ENCODE peak calls at places on chromosome 3, in eight cellular contexts. A, U, L, V, T, K, Q and S are unnamed samples.

GRCh38 chr3:148227534-148227933 is 470.2 kb upstream of the AGTR1 start:
- DNase-seq in A (peak), U (peak), L (no peak), V (peak), T (no peak), K (no peak), Q (peak), S (no peak)

GRCh38 chr3:90062018-90062417 is 954.6 kb downstream of the EPHA3 start:
- DNase-seq in A (peak), U (peak), L (no peak), V (peak), T (no peak), K (no peak), Q (peak), S (no peak)

GRCh38 chr3:187520027-187520945 is 149.9 kb downstream of the SST start:
- DNase-seq in A (no peak), U (no peak), L (peak), V (no peak), T (no peak), K (no peak), Q (no peak), S (no peak)

GRCh38 chr3:158152186-158152585 is 42.3 kb downstream of the RSRC1 start:
- DNase-seq in A (peak), U (peak), L (no peak), V (peak), T (no peak), K (no peak), Q (peak), S (no peak)

GRCh38 chr3:177144922-177145321 is 52.4 kb downstream of the TBL1XR1 start:
- DNase-seq in A (no peak), U (peak), L (no peak), V (no peak), T (no peak), K (no peak), Q (peak), S (no peak)

GRCh38 chr3:135057996-135058395 is 262.9 kb downstream of the EPHB1 start:
- DNase-seq in A (no peak), U (no peak), L (no peak), V (no peak), T (no peak), K (no peak), Q (no peak), S (no peak)

GRCh38 chr3:182837855-182838454 is 44.7 kb downstream of the ATP11B start:
- DNase-seq in A (peak), U (peak), L (no peak), V (no peak), T (no peak), K (no peak), Q (peak), S (peak)

GRCh38 chr3:196969660-196970546 is 1.3 kb upstream of the PIGZ start:
- DNase-seq in A (peak), U (peak), L (no peak), V (no peak), T (peak), K (peak), Q (peak), S (peak)

GRCh38 chr3:72015463-72015862 is 230.5 kb upstream of the PROK2 start:
- DNase-seq in A (no peak), U (no peak), L (no peak), V (no peak), T (no peak), K (no peak), Q (no peak), S (no peak)

GRCh38 chr3:129794319-129795201 is 99.0 kb downstream of the TMCC1 start:
- DNase-seq in A (no peak), U (peak), L (peak), V (no peak), T (no peak), K (peak), Q (peak), S (peak)

GRCh38 chr3:140296796-140297352 is 361.9 kb downstream of the CLSTN2 start:
- DNase-seq in A (no peak), U (peak), L (no peak), V (no peak), T (no peak), K (no peak), Q (no peak), S (no peak)

GRCh38 chr3:45000823-45001222 is 24.8 kb downstream of the EXOSC7 start:
- DNase-seq in A (no peak), U (no peak), L (no peak), V (no peak), T (no peak), K (no peak), Q (no peak), S (no peak)

GRCh38 chr3:66076861-66077495 is 38.3 kb upstream of the MAGI1 start:
- DNase-seq in A (peak), U (peak), L (no peak), V (no peak), T (no peak), K (no peak), Q (no peak), S (no peak)

GRCh38 chr3:37295925-37296324 is 121.5 kb upstream of the LRRFIP2 start:
- DNase-seq in A (peak), U (peak), L (no peak), V (peak), T (no peak), K (no peak), Q (peak), S (no peak)

GRCh38 chr3:28637742-28638141 is 289.1 kb upstream of the AZI2 start:
- DNase-seq in A (no peak), U (no peak), L (no peak), V (no peak), T (no peak), K (no peak), Q (no peak), S (no peak)

GRCh38 chr3:150763841-150764483 is 993 bp upstream of the SIAH2 start:
- DNase-seq in A (peak), U (no peak), L (peak), V (no peak), T (peak), K (peak), Q (no peak), S (peak)

GRCh38 chr3:24025805-24026204 is 80.7 kb downstream of the NR1D2 start:
- DNase-seq in A (no peak), U (no peak), L (no peak), V (no peak), T (no peak), K (no peak), Q (no peak), S (no peak)

GRCh38 chr3:54822206-54822605 is 105.7 kb downstream of the LRTM1 start:
- DNase-seq in A (peak), U (peak), L (peak), V (peak), T (no peak), K (no peak), Q (peak), S (no peak)

GRCh38 chr3:191338177-191338488 is 7.8 kb upstream of the UTS2B start:
- DNase-seq in A (no peak), U (no peak), L (no peak), V (no peak), T (no peak), K (no peak), Q (no peak), S (no peak)

GRCh38 chr3:66442254-66443249 is 58.3 kb downstream of the LRIG1 start:
- DNase-seq in A (peak), U (peak), L (peak), V (peak), T (no peak), K (peak), Q (peak), S (peak)

GRCh38 chr3:33385423-33385822 is 54.8 kb downstream of the UBP1 start:
- DNase-seq in A (no peak), U (no peak), L (no peak), V (no peak), T (no peak), K (no peak), Q (peak), S (no peak)

GRCh38 chr3:129026728-129027543 is 25.8 kb downstream of the EFCC1 start:
- DNase-seq in A (peak), U (peak), L (peak), V (peak), T (peak), K (peak), Q (peak), S (peak)

GRCh38 chr3:127217594-127218456 is 24.9 kb downstream of the PRR23E start:
- DNase-seq in A (no peak), U (no peak), L (no peak), V (no peak), T (no peak), K (no peak), Q (peak), S (peak)

GRCh38 chr3:13200465-13200864 is 127.2 kb upstream of the IQSEC1 start:
- DNase-seq in A (no peak), U (peak), L (no peak), V (no peak), T (no peak), K (no peak), Q (no peak), S (no peak)

GRCh38 chr3:177460100-177460499 is 262.8 kb upstream of the TBL1XR1 start:
- DNase-seq in A (no peak), U (peak), L (no peak), V (no peak), T (no peak), K (no peak), Q (no peak), S (peak)

GRCh38 chr3:46628980-46629379 is 16.7 kb downstream of the FAM240A start:
- DNase-seq in A (peak), U (no peak), L (no peak), V (no peak), T (no peak), K (no peak), Q (no peak), S (no peak)

GRCh38 chr3:99670556-99670950 is 32.2 kb downstream of the COL8A1 start:
- DNase-seq in A (no peak), U (no peak), L (no peak), V (no peak), T (no peak), K (no peak), Q (no peak), S (no peak)

GRCh38 chr3:117553461-117553860 is 843.9 kb downstream of the TUSC7 start:
- DNase-seq in A (peak), U (peak), L (no peak), V (peak), T (no peak), K (no peak), Q (no peak), S (no peak)

GRCh38 chr3:94314218-94314883 is 251.5 kb downstream of the NSUN3 start:
- DNase-seq in A (no peak), U (no peak), L (no peak), V (no peak), T (no peak), K (no peak), Q (no peak), S (no peak)

GRCh38 chr3:49460188-49460885 is 9.7 kb upstream of the DAG1 start:
- DNase-seq in A (no peak), U (no peak), L (no peak), V (no peak), T (no peak), K (no peak), Q (no peak), S (no peak)

GRCh38 chr3:32484437-32484836 is 18.2 kb downstream of the CMTM6 start:
- DNase-seq in A (no peak), U (no peak), L (no peak), V (no peak), T (no peak), K (no peak), Q (no peak), S (no peak)

GRCh38 chr3:57694146-57694545 is 1.3 kb upstream of the DENND6A start:
- DNase-seq in A (no peak), U (no peak), L (no peak), V (no peak), T (no peak), K (no peak), Q (no peak), S (no peak)

GRCh38 chr3:151404316-151404715 is 19.8 kb upstream of the P2RY12 start:
- DNase-seq in A (peak), U (peak), L (no peak), V (no peak), T (no peak), K (no peak), Q (peak), S (no peak)

GRCh38 chr3:37591130-37591865 is 270.4 kb upstream of the CTDSPL start:
- DNase-seq in A (peak), U (no peak), L (no peak), V (no peak), T (no peak), K (no peak), Q (no peak), S (no peak)

GRCh38 chr3:41601404-41601987 is 360.4 kb downstream of the ULK4 start:
- DNase-seq in A (no peak), U (no peak), L (no peak), V (peak), T (no peak), K (no peak), Q (no peak), S (no peak)

GRCh38 chr3:41600616-41601015 is 361.3 kb downstream of the ULK4 start:
- DNase-seq in A (no peak), U (peak), L (no peak), V (no peak), T (no peak), K (no peak), Q (no peak), S (no peak)

GRCh38 chr3:41598804-41599481 is 363.0 kb downstream of the ULK4 start:
- DNase-seq in A (peak), U (peak), L (no peak), V (peak), T (no peak), K (no peak), Q (no peak), S (no peak)

GRCh38 chr3:41602121-41602520 is 359.8 kb downstream of the ULK4 start:
- DNase-seq in A (no peak), U (no peak), L (no peak), V (no peak), T (no peak), K (no peak), Q (no peak), S (no peak)

DNA sequence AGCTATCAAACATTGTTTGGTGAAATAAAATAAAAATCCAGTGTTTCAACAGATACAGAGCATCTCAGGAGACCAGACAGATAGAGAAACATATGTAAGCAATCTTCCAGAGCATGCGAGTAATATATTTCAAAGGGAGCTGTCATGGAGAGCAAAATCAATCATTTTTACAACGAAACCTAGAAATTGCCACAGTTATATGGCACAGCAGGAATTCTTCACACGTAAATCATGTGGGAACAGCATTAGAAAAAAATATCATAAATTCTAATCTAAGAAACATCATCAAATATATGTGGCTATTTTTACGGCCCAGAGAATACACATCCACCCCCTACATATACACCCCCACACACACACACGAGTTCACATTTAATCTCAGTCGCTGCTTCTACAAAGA is 363.6 kb downstream of the ULK4 start:
- DNase-seq in A (no peak), U (no peak), L (no peak), V (no peak), T (no peak), K (no peak), Q (no peak), S (no peak)
- H3K4me3 ChIP-seq in A (no peak), U (no peak), L (no peak), V (no peak), T (no peak), K (no peak), Q (no peak), S (no peak)

GRCh38 chr3:112637700-112638099 is 3.2 kb downstream of the CCDC80 start:
- DNase-seq in A (no peak), U (no peak), L (no peak), V (no peak), T (no peak), K (no peak), Q (no peak), S (no peak)
- H3K4me3 ChIP-seq in A (peak), U (peak), L (peak), V (peak), T (no peak), K (peak), Q (no peak), S (no peak)

DNA sequence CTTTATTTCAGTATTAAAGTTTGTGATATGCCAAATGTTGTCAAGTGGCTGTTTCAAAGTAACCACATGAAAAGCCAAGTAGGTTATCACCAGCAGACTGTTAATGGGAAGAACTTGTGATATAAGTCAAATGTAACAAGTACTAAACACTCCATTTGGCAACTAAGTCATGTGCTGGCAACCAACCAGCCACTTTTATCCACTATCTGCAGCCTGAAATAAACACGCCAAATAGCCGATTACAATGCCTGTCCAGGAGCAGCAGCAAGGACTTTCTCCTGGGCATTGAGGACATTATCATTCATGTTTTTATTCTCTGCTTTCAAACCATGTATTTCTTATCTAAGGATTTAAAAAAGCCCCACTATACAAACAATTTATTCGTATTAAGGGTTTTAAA is 448.8 kb downstream of the ERC2 start:
- DNase-seq in A (no peak), U (no peak), L (no peak), V (no peak), T (no peak), K (no peak), Q (no peak), S (no peak)
- H3K4me3 ChIP-seq in A (no peak), U (no peak), L (no peak), V (no peak), T (no peak), K (no peak), Q (no peak), S (no peak)

DNA sequence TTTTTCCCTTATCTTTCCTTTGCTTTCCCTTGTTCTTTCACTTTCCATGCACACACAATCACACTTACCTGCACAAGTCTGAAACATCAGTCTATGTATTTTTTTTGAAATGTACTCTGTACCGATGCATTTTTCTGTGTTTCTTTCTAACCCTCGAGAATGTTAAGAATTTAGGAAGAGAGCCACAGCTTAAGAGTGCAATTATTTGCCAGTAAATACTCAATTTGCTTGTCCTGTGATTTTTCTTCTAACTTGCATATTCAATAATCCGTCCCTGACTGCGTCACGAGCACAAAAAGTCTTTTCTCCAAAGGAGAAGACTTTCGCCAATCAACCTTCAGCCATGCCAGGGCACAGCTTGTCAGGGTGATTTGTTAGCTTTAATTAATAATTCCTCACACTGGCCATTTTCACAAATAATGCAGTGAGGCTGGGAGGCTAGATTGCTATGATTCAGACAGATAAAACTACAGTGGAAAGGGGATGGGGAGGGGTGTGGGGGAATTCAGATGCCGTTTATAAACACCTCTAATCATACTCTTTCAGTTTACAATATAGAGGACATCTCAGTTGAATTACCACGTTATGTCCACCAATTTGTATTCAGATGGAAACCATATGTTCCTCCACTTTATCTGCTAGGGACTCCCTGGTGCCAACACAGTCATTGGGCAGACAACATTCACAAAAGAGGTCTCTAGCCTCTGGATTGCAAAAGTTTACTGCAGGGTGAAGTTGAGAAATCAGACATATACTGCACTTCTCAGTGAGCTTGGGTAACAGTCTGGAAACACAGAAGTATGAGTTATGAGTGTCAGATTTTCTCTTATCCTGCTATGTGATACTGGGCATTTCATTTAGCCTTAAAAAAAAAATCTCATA is 388.0 kb downstream of the ZBTB20 start:
- DNase-seq in A (peak), U (peak), L (no peak), V (no peak), T (no peak), K (no peak), Q (peak), S (no peak)
- H3K4me3 ChIP-seq in A (peak), U (peak), L (peak), V (peak), T (no peak), K (peak), Q (peak), S (no peak)

GRCh38 chr3:69357196-69357595 is 28.7 kb downstream of the FRMD4B start:
- DNase-seq in A (peak), U (peak), L (no peak), V (no peak), T (no peak), K (no peak), Q (peak), S (no peak)

GRCh38 chr3:69360690-69361089 is 25.2 kb downstream of the FRMD4B start:
- DNase-seq in A (no peak), U (no peak), L (no peak), V (no peak), T (no peak), K (no peak), Q (no peak), S (no peak)

GRCh38 chr3:69354948-69355347 is 30.9 kb downstream of the FRMD4B start:
- DNase-seq in A (no peak), U (no peak), L (no peak), V (peak), T (no peak), K (no peak), Q (peak), S (no peak)

GRCh38 chr3:69359916-69360315 is 26.0 kb downstream of the FRMD4B start:
- DNase-seq in A (no peak), U (no peak), L (no peak), V (no peak), T (no peak), K (no peak), Q (no peak), S (no peak)

DNA sequence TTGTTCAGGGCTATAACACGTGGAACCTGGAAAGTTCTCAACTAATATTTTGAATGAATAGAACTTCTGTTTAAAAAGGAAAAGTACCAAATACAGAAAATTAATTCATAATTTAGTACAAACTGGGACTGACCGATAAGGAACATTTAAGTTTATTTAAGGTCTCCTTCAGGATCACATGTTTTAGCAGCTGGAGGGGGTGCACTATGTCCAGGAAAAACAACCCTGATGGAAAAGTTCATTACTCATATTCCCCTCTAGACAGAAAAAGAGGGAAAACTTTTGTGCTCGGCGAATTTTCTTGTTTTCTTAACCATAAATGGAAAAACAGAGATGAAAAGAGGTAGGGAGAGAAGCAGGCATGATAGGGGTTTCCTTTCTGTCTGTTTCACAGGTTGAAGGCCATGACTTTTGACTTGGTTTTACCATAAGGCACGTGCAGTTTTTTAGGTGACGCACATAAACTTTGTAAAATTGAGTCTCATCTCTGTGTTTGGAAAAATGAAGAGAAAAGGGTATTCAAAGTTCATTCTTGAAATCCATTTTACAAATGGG is 26.5 kb downstream of the FRMD4B start:
- DNase-seq in A (no peak), U (no peak), L (no peak), V (no peak), T (no peak), K (no peak), Q (no peak), S (no peak)
- H3K4me3 ChIP-seq in A (no peak), U (no peak), L (no peak), V (no peak), T (no peak), K (no peak), Q (no peak), S (no peak)